ENCODE peak calls at places on chromosomes 7 and 10, in five cellular contexts. N is MM.1S, Z is brain microvascular endothelial cell, V is left lung, B is BE2C. K is an unnamed sample.

GRCh38 chr7:2582006-2582735 is 23.4 kb downstream of the IQCE start:
- DNase-seq in N (no peak), Z (no peak), V (no peak), B (no peak), K (no peak)

GRCh38 chr10:2897619-2898508 is 169.5 kb upstream of the PFKP start:
- DNase-seq in N (no peak), Z (no peak), V (no peak), B (no peak), K (no peak)

GRCh38 chr7:6284461-6285360 is 12.3 kb upstream of the CYTH3 start:
- DNase-seq in N (no peak), Z (peak), V (no peak), B (no peak), K (no peak)

GRCh38 chr7:2621948-2622640 is 9.7 kb upstream of the TTYH3 start:
- DNase-seq in N (no peak), Z (no peak), V (no peak), B (peak), K (no peak)

GRCh38 chr10:119526606-119527592 is 15.6 kb downstream of the RGS10 start:
- DNase-seq in N (no peak), Z (no peak), V (no peak), B (no peak), K (no peak)

GRCh38 chr10:33065111-33065510 is 107.1 kb upstream of the ITGB1 start:
- DNase-seq in N (no peak), Z (no peak), V (no peak), B (no peak), K (no peak)

GRCh38 chr7:70505886-70506285 is 626.1 kb upstream of the GALNT17 start:
- DNase-seq in N (no peak), Z (no peak), V (no peak), B (no peak), K (no peak)

GRCh38 chr10:130042386-130042785 is 68.2 kb downstream of the C10orf143 start:
- DNase-seq in N (no peak), Z (no peak), V (no peak), B (no peak), K (no peak)

GRCh38 chr10:11434323-11434722 is 177.1 kb downstream of the USP6NL start:
- DNase-seq in N (no peak), Z (no peak), V (no peak), B (no peak), K (no peak)
- TF ChIP-seq CTCF in N (peak), Z (peak), V (no peak), B (peak), K (no peak)

GRCh38 chr7:123681561-123681960 is 25.9 kb downstream of the LMOD2 start:
- DNase-seq in N (no peak), Z (no peak), V (no peak), B (no peak), K (no peak)
- TF ChIP-seq CTCF in N (no peak), Z (no peak), V (no peak), B (no peak), K (no peak)

DNA sequence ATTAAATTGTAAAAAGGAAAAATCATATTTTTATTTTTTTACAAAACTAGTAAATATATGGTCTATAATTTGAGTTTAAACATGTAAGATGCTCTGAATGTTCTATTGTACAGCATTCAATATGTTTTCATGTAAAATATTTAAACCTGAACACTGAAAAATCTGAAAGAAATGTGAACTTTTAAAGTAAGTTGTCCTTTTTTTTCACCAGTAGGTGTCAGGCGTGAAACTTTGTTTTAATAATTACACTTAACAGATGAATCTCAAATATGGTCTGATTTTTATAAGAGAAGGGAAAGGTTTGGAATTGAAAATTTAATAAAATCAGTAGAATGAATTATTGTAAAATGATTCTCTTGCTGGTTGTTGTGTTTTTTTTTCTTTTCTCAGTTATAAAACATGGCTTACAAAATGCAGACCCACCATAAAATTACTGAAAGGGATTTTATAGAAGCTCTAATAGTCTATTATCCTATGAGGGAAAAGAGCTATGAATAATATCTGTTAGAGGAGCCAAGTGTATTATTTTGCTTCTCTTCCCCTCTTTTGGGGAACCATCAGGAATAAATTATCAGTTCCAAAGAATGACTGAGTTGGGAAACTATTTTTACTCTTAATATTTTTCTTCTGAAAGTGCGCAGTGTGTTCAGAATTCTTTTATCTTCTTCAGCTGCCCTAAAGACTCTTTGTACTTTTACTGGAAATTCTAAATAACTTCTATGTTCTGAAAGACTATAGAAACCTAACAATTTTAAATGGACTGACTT is 217.7 kb upstream of the FZD1 start:
- DNase-seq in N (no peak), Z (no peak), V (no peak), B (no peak), K (no peak)
- TF ChIP-seq CTCF in N (peak), Z (peak), V (no peak), B (no peak), K (no peak)

GRCh38 chr10:126562209-126562680 is 108.2 kb downstream of the C10orf90 start:
- DNase-seq in N (no peak), Z (no peak), V (no peak), B (no peak), K (no peak)

GRCh38 chr10:126561499-126562208 is 108.8 kb downstream of the C10orf90 start:
- DNase-seq in N (no peak), Z (no peak), V (no peak), B (no peak), K (no peak)

GRCh38 chr10:126563361-126563760 is 107.1 kb downstream of the C10orf90 start:
- DNase-seq in N (no peak), Z (no peak), V (no peak), B (no peak), K (no peak)

GRCh38 chr10:126564297-126564888 is 106.1 kb downstream of the C10orf90 start:
- DNase-seq in N (no peak), Z (no peak), V (no peak), B (no peak), K (no peak)

GRCh38 chr10:126558881-126559280 is 111.6 kb downstream of the C10orf90 start:
- DNase-seq in N (no peak), Z (no peak), V (no peak), B (no peak), K (no peak)
- TF ChIP-seq CTCF in N (no peak), Z (no peak), V (no peak), B (no peak), K (no peak)

DNA sequence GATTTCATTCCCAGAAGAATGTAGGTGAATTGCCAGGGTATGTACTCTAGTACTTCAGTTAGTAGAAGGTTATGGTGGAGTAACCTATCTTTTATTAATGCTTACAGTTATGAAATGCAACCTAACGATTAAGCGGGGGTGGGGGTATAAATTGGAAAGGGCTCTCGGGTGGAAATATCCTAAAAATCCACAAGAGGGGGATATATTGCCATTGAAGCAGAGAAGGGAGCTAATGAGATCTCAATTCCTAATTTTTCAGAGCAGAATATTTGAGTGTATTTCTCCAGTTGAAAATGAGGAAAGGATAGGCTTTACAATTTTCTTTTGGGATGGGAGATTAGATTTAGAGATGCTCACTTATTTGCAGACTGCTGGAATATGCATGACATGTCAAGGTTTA is 90.8 kb downstream of the DNAJB9 start:
- DNase-seq in N (no peak), Z (peak), V (no peak), B (no peak), K (no peak)
- TF ChIP-seq CTCF in N (peak), Z (peak), V (no peak), B (peak), K (no peak)